ENCODE peak calls at places on chromosomes 12 and 14, in ten cellular contexts. O, X, B, R, M, L, P, E, W and Q are unnamed samples.
A peak's percentile ranks its signal among the peaks of the same experiment; 100 is the strongest.

GRCh38 chr14:99679111-99679510 is 5.0 kb upstream of the CYP46A1 start:
- DNase-seq in O (no peak), X (no peak), B (no peak), R (no peak), M (no peak), L (no peak), P (no peak), E (no peak), W (no peak), Q (no peak)

GRCh38 chr12:113899042-113899843 is 66.9 kb downstream of the RBM19 start:
- DNase-seq in O (no peak), X (no peak), B (no peak), R (no peak), M (no peak), L (peak; percentile 23), P (no peak), E (no peak), W (no peak), Q (no peak)

GRCh38 chr12:65622056-65622455 is 202.2 kb upstream of the HMGA2 start:
- DNase-seq in O (no peak), X (no peak), B (no peak), R (no peak), M (no peak), L (no peak), P (no peak), E (no peak), W (no peak), Q (no peak)

GRCh38 chr14:105748204-105748578 is 221.8 kb downstream of the TMEM121 start:
- DNase-seq in O (no peak), X (no peak), B (no peak), R (no peak), M (no peak), L (peak; percentile 27), P (peak; percentile 23), E (no peak), W (peak; percentile 22), Q (no peak)

GRCh38 chr12:123696209-123696608 is 15.9 kb upstream of the ATP6V0A2 start:
- DNase-seq in O (no peak), X (no peak), B (no peak), R (no peak), M (no peak), L (no peak), P (no peak), E (no peak), W (no peak), Q (no peak)

GRCh38 chr12:32995623-32996022 is 99.0 kb upstream of the PKP2 start:
- DNase-seq in O (no peak), X (no peak), B (no peak), R (no peak), M (no peak), L (no peak), P (no peak), E (no peak), W (no peak), Q (no peak)

GRCh38 chr12:52335598-52336262 is 14.5 kb upstream of the KRT83 start:
- DNase-seq in O (no peak), X (no peak), B (no peak), R (no peak), M (no peak), L (peak; percentile 62), P (no peak), E (no peak), W (peak; percentile 50), Q (no peak)

GRCh38 chr12:18340186-18340585 is 78.9 kb downstream of the PIK3C2G start:
- DNase-seq in O (no peak), X (no peak), B (no peak), R (no peak), M (no peak), L (no peak), P (no peak), E (no peak), W (no peak), Q (no peak)

GRCh38 chr14:104220225-104221070 is 82.1 kb downstream of the KIF26A start:
- DNase-seq in O (no peak), X (no peak), B (no peak), R (no peak), M (no peak), L (no peak), P (peak; percentile 26), E (no peak), W (no peak), Q (no peak)

GRCh38 chr14:104080557-104081492 is 4.7 kb upstream of the ASPG start:
- DNase-seq in O (peak; percentile 16), X (no peak), B (no peak), R (no peak), M (no peak), L (peak; percentile 15), P (peak; percentile 49), E (no peak), W (no peak), Q (no peak)

GRCh38 chr12:75881910-75882309 is 149.7 kb downstream of the PHLDA1 start:
- DNase-seq in O (no peak), X (no peak), B (no peak), R (no peak), M (peak; percentile 66), L (no peak), P (no peak), E (no peak), W (no peak), Q (peak; percentile 31)

GRCh38 chr14:100747021-100747586 is 20.4 kb downstream of the DLK1 start:
- DNase-seq in O (no peak), X (peak; percentile 88), B (peak; percentile 32), R (peak; percentile 34), M (peak; percentile 98), L (no peak), P (peak; percentile 64), E (no peak), W (peak; percentile 73), Q (peak; percentile 88)

GRCh38 chr12:57096099-57096572 is 7.2 kb downstream of the NAB2 start:
- DNase-seq in O (no peak), X (no peak), B (no peak), R (no peak), M (no peak), L (no peak), P (no peak), E (no peak), W (no peak), Q (no peak)

GRCh38 chr14:104282332-104283196 is 144.2 kb downstream of the KIF26A start:
- DNase-seq in O (no peak), X (no peak), B (peak; percentile 10), R (peak; percentile 39), M (no peak), L (peak; percentile 4), P (peak; percentile 8), E (no peak), W (no peak), Q (no peak)

GRCh38 chr14:55451398-55451797 is 11.0 kb upstream of the TBPL2 start:
- DNase-seq in O (no peak), X (no peak), B (no peak), R (no peak), M (no peak), L (no peak), P (no peak), E (no peak), W (no peak), Q (peak; percentile 82)

GRCh38 chr14:68924392-68925158 is 54.5 kb downstream of the ACTN1 start:
- DNase-seq in O (no peak), X (no peak), B (no peak), R (no peak), M (no peak), L (no peak), P (peak; percentile 48), E (no peak), W (no peak), Q (no peak)

GRCh38 chr14:68927956-68928675 is 51.0 kb downstream of the ACTN1 start:
- DNase-seq in O (no peak), X (no peak), B (no peak), R (no peak), M (no peak), L (no peak), P (peak; percentile 22), E (no peak), W (no peak), Q (no peak)

GRCh38 chr14:68925373-68925772 is 53.7 kb downstream of the ACTN1 start:
- DNase-seq in O (no peak), X (no peak), B (no peak), R (no peak), M (no peak), L (no peak), P (no peak), E (no peak), W (no peak), Q (no peak)

GRCh38 chr14:68927089-68927488 is 52.0 kb downstream of the ACTN1 start:
- DNase-seq in O (no peak), X (no peak), B (no peak), R (no peak), M (no peak), L (no peak), P (no peak), E (no peak), W (no peak), Q (no peak)

DNA sequence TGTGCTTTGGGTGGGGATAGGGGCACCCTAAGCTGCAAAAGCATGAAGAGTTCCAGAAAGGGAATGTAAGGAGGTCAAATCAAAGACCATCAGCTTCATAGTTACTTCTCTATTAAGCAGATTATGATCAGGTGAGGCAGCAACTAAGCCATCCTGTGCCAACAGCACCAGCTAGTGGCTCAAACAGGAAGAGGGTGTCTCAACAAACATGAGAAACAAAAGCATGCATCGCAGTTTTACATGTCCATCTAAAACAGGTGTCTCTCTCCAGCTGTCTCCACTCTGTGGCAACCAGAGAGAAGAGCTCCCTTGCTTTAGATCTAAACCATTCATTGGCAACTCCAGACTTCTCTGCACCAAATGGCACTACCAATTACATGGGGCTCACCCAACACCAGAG is 52.9 kb downstream of the ACTN1 start:
- DNase-seq in O (no peak), X (no peak), B (no peak), R (no peak), M (no peak), L (no peak), P (no peak), E (peak; percentile 23), W (peak; percentile 46), Q (peak; percentile 33)
- TF ChIP-seq CTCF in O (no peak), X (peak; percentile 40), B (no peak), R (no peak), M (peak; percentile 51), L (no peak), P (no peak), E (peak; percentile 70), W (peak; percentile 23), Q (peak; percentile 56)

GRCh38 chr12:125332900-125333299 is 267.7 kb downstream of the AACS start:
- DNase-seq in O (no peak), X (no peak), B (no peak), R (no peak), M (no peak), L (no peak), P (no peak), E (no peak), W (no peak), Q (no peak)
- TF ChIP-seq CTCF in O (no peak), X (no peak), B (no peak), R (no peak), M (no peak), L (no peak), P (no peak), E (peak; percentile 73), W (no peak), Q (no peak)

GRCh38 chr12:108594960-108595710 is 2.7 kb downstream of the TMEM119 start:
- DNase-seq in O (no peak), X (no peak), B (no peak), R (no peak), M (no peak), L (no peak), P (no peak), E (no peak), W (no peak), Q (no peak)
- TF ChIP-seq CTCF in O (no peak), X (no peak), B (no peak), R (no peak), M (no peak), L (no peak), P (no peak), E (no peak), W (no peak), Q (no peak)

GRCh38 chr14:53792909-53793308 is 163.7 kb downstream of the BMP4 start:
- DNase-seq in O (no peak), X (no peak), B (no peak), R (no peak), M (no peak), L (no peak), P (no peak), E (no peak), W (no peak), Q (no peak)
- TF ChIP-seq CTCF in O (no peak), X (no peak), B (no peak), R (no peak), M (no peak), L (no peak), P (no peak), E (peak; percentile 40), W (no peak), Q (peak; percentile 9)